ENCODE peak calls at places on chromosome 20, in six cellular contexts. One of them, this sample, is unnamed. For H3K4me1, the result is how much of the 10 kb centered on the place peaks cover.

GRCh38 chr20:34515484-34516037 is 661 bp upstream of the DYNLRB1 start:
- DNase-seq in Peyer's patch: peak
- DNase-seq in hepatocyte: peak
- DNase-seq in left ventricle myocardium inferior: peak
- DNase-seq in ovary: peak
- DNase-seq in psoas muscle: peak
- DNase-seq in this sample: peak

GRCh38 chr20:42565106-42565990 is 624.4 kb downstream of the PTPRT start:
- DNase-seq in Peyer's patch: no peak
- DNase-seq in hepatocyte: no peak
- DNase-seq in psoas muscle: no peak
- DNase-seq in ovary: no peak
- DNase-seq in left ventricle myocardium inferior: no peak
- DNase-seq in this sample: no peak

GRCh38 chr20:44370639-44371218 is 15.2 kb downstream of the HNF4A start:
- DNase-seq in ovary: no peak
- DNase-seq in left ventricle myocardium inferior: no peak
- DNase-seq in psoas muscle: no peak
- DNase-seq in hepatocyte: peak
- DNase-seq in Peyer's patch: peak
- DNase-seq in this sample: no peak

GRCh38 chr20:6381887-6382286 is 259.1 kb upstream of the FERMT1 start:
- DNase-seq in psoas muscle: no peak
- DNase-seq in ovary: no peak
- DNase-seq in Peyer's patch: no peak
- DNase-seq in left ventricle myocardium inferior: no peak
- DNase-seq in hepatocyte: peak
- DNase-seq in this sample: no peak

GRCh38 chr20:62524486-62524885 is 48.7 kb upstream of the GATA5 start:
- DNase-seq in Peyer's patch: no peak
- DNase-seq in left ventricle myocardium inferior: no peak
- DNase-seq in ovary: no peak
- DNase-seq in hepatocyte: peak
- DNase-seq in psoas muscle: no peak
- DNase-seq in this sample: no peak

GRCh38 chr20:44304383-44304782 is 6.6 kb downstream of the FITM2 start:
- DNase-seq in psoas muscle: no peak
- DNase-seq in hepatocyte: no peak
- DNase-seq in ovary: no peak
- DNase-seq in left ventricle myocardium inferior: no peak
- DNase-seq in Peyer's patch: no peak
- DNase-seq in this sample: no peak

GRCh38 chr20:23254034-23254433 is 96.6 kb upstream of the NXT1 start:
- DNase-seq in Peyer's patch: no peak
- DNase-seq in left ventricle myocardium inferior: no peak
- DNase-seq in psoas muscle: no peak
- DNase-seq in ovary: no peak
- DNase-seq in hepatocyte: no peak
- DNase-seq in this sample: no peak

GRCh38 chr20:25129428-25129827 is 47.5 kb upstream of the VSX1 start:
- DNase-seq in ovary: no peak
- DNase-seq in Peyer's patch: no peak
- DNase-seq in psoas muscle: no peak
- DNase-seq in left ventricle myocardium inferior: no peak
- DNase-seq in hepatocyte: no peak
- DNase-seq in this sample: no peak

GRCh38 chr20:36004045-36004444 is 35.7 kb downstream of the CNBD2 start:
- DNase-seq in hepatocyte: no peak
- DNase-seq in ovary: no peak
- DNase-seq in psoas muscle: no peak
- DNase-seq in Peyer's patch: no peak
- DNase-seq in left ventricle myocardium inferior: no peak
- DNase-seq in this sample: no peak

GRCh38 chr20:43844778-43845614 is 69.7 kb upstream of the TOX2 start:
- DNase-seq in left ventricle myocardium inferior: peak
- DNase-seq in Peyer's patch: no peak
- DNase-seq in ovary: no peak
- DNase-seq in psoas muscle: no peak
- DNase-seq in hepatocyte: peak
- DNase-seq in this sample: no peak

GRCh38 chr20:61868466-61869090 is 197.1 kb downstream of the TAF4 start:
- DNase-seq in psoas muscle: no peak
- DNase-seq in Peyer's patch: no peak
- DNase-seq in ovary: no peak
- DNase-seq in left ventricle myocardium inferior: no peak
- DNase-seq in hepatocyte: no peak
- DNase-seq in this sample: no peak

GRCh38 chr20:4973330-4974097 is 27.8 kb downstream of the SLC23A2 start:
- DNase-seq in Peyer's patch: peak
- DNase-seq in left ventricle myocardium inferior: peak
- DNase-seq in ovary: peak
- DNase-seq in psoas muscle: peak
- DNase-seq in hepatocyte: peak
- DNase-seq in this sample: peak

GRCh38 chr20:36875702-36876472 is at the start of gene TLDC2:
- DNase-seq in hepatocyte: peak
- DNase-seq in left ventricle myocardium inferior: no peak
- DNase-seq in psoas muscle: no peak
- DNase-seq in Peyer's patch: peak
- DNase-seq in ovary: no peak
- DNase-seq in this sample: peak

GRCh38 chr20:53736122-53736756 is 142.6 kb upstream of the ZNF217 start:
- DNase-seq in psoas muscle: no peak
- DNase-seq in left ventricle myocardium inferior: no peak
- DNase-seq in Peyer's patch: no peak
- DNase-seq in ovary: no peak
- DNase-seq in hepatocyte: no peak
- DNase-seq in this sample: no peak

GRCh38 chr20:53070714-53071392 is 98.7 kb downstream of the TSHZ2 start:
- DNase-seq in ovary: no peak
- DNase-seq in Peyer's patch: no peak
- DNase-seq in hepatocyte: no peak
- DNase-seq in psoas muscle: no peak
- DNase-seq in left ventricle myocardium inferior: no peak
- DNase-seq in this sample: no peak

GRCh38 chr20:5657190-5657872 is 92.9 kb upstream of the SHLD1 start:
- DNase-seq in Peyer's patch: peak
- DNase-seq in hepatocyte: peak
- DNase-seq in left ventricle myocardium inferior: peak
- DNase-seq in ovary: peak
- DNase-seq in psoas muscle: peak
- DNase-seq in this sample: peak

GRCh38 chr20:31705598-31706597 is 16.8 kb downstream of the BCL2L1 start:
- DNase-seq in Peyer's patch: no peak
- DNase-seq in hepatocyte: peak
- DNase-seq in left ventricle myocardium inferior: no peak
- DNase-seq in psoas muscle: no peak
- DNase-seq in ovary: no peak
- DNase-seq in this sample: no peak

GRCh38 chr20:62795023-62795761 is 1.1 kb upstream of the MRGBP start:
- DNase-seq in Peyer's patch: peak
- DNase-seq in left ventricle myocardium inferior: no peak
- DNase-seq in hepatocyte: peak
- DNase-seq in psoas muscle: peak
- DNase-seq in ovary: peak
- DNase-seq in this sample: peak

GRCh38 chr20:54366669-54367068 is 108.7 kb upstream of the DOK5 start:
- DNase-seq in left ventricle myocardium inferior: no peak
- DNase-seq in psoas muscle: no peak
- DNase-seq in Peyer's patch: no peak
- DNase-seq in hepatocyte: no peak
- DNase-seq in ovary: no peak
- DNase-seq in this sample: no peak

GRCh38 chr20:61853073-61854005 is 212.3 kb downstream of the TAF4 start:
- DNase-seq in left ventricle myocardium inferior: no peak
- DNase-seq in hepatocyte: no peak
- DNase-seq in Peyer's patch: no peak
- DNase-seq in ovary: no peak
- DNase-seq in psoas muscle: no peak
- DNase-seq in this sample: no peak

GRCh38 chr20:58246346-58246745 is 17.9 kb upstream of the ANKRD60 start:
- DNase-seq in psoas muscle: no peak
- DNase-seq in left ventricle myocardium inferior: no peak
- DNase-seq in ovary: no peak
- DNase-seq in Peyer's patch: no peak
- DNase-seq in hepatocyte: no peak
- DNase-seq in this sample: no peak
- TF ChIP-seq CTCF in psoas muscle: peak
- TF ChIP-seq CTCF in left ventricle myocardium inferior: peak
- TF ChIP-seq CTCF in ovary: peak
- TF ChIP-seq CTCF in Peyer's patch: no peak
- TF ChIP-seq CTCF in hepatocyte: peak
- TF ChIP-seq CTCF in this sample: no peak

DNA sequence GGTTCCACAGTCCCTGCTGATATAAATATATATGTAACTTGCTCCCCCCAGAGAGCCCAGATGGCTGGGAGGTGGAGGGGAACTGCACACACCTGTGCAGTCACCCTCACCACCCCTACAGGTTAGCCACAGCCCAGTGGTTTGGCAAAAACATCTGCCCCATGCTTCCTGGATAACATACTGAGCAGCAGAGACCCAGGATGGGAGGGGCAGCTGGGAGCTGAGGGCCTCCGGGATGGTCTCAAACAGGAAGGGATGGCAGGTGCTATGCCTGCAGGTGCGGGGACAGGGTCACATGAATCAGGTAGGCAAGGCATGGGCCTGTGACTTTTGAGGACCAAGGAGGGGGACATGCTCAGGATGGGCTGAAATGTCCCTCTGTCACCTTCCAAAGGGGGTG is 119.9 kb downstream of the SNX5 start:
- DNase-seq in Peyer's patch: no peak
- DNase-seq in psoas muscle: no peak
- DNase-seq in ovary: no peak
- DNase-seq in left ventricle myocardium inferior: no peak
- DNase-seq in hepatocyte: no peak
- DNase-seq in this sample: no peak
- H3K4me1 ChIP-seq in Peyer's patch: under half
- H3K4me1 ChIP-seq in psoas muscle: under half
- H3K4me1 ChIP-seq in ovary: under half
- H3K4me1 ChIP-seq in left ventricle myocardium inferior: half or more
- H3K4me1 ChIP-seq in hepatocyte: under half
- H3K4me1 ChIP-seq in this sample: under half

GRCh38 chr20:46013826-46014516 is 5.3 kb downstream of the MMP9 start:
- DNase-seq in left ventricle myocardium inferior: no peak
- DNase-seq in Peyer's patch: peak
- DNase-seq in ovary: peak
- DNase-seq in psoas muscle: no peak
- DNase-seq in hepatocyte: peak
- DNase-seq in this sample: peak
- H3K4me3 ChIP-seq in left ventricle myocardium inferior: peak
- H3K4me3 ChIP-seq in Peyer's patch: peak
- H3K4me3 ChIP-seq in ovary: no peak
- H3K4me3 ChIP-seq in psoas muscle: no peak
- H3K4me3 ChIP-seq in hepatocyte: peak
- H3K4me3 ChIP-seq in this sample: peak

GRCh38 chr20:17606001-17606400 is 36.1 kb downstream of the DSTN start:
- DNase-seq in psoas muscle: no peak
- DNase-seq in ovary: no peak
- DNase-seq in hepatocyte: no peak
- DNase-seq in left ventricle myocardium inferior: no peak
- DNase-seq in Peyer's patch: no peak
- DNase-seq in this sample: no peak
- TF ChIP-seq CTCF in psoas muscle: no peak
- TF ChIP-seq CTCF in ovary: no peak
- TF ChIP-seq CTCF in hepatocyte: no peak
- TF ChIP-seq CTCF in left ventricle myocardium inferior: no peak
- TF ChIP-seq CTCF in Peyer's patch: no peak
- TF ChIP-seq CTCF in this sample: no peak

GRCh38 chr20:48364688-48365421 is 462.9 kb downstream of the PREX1 start:
- DNase-seq in Peyer's patch: no peak
- DNase-seq in hepatocyte: no peak
- DNase-seq in psoas muscle: no peak
- DNase-seq in left ventricle myocardium inferior: no peak
- DNase-seq in ovary: no peak
- DNase-seq in this sample: no peak
- H3K4me1 ChIP-seq in Peyer's patch: under half
- H3K4me1 ChIP-seq in hepatocyte: under half
- H3K4me1 ChIP-seq in psoas muscle: under half
- H3K4me1 ChIP-seq in left ventricle myocardium inferior: under half
- H3K4me1 ChIP-seq in ovary: under half
- H3K4me1 ChIP-seq in this sample: under half

GRCh38 chr20:3808544-3808943 is 11.8 kb upstream of the AP5S1 start:
- DNase-seq in hepatocyte: no peak
- DNase-seq in psoas muscle: no peak
- DNase-seq in Peyer's patch: no peak
- DNase-seq in ovary: no peak
- DNase-seq in left ventricle myocardium inferior: no peak
- DNase-seq in this sample: no peak
- H3K4me3 ChIP-seq in hepatocyte: no peak
- H3K4me3 ChIP-seq in psoas muscle: peak
- H3K4me3 ChIP-seq in Peyer's patch: no peak
- H3K4me3 ChIP-seq in ovary: no peak
- H3K4me3 ChIP-seq in left ventricle myocardium inferior: peak
- H3K4me3 ChIP-seq in this sample: peak

DNA sequence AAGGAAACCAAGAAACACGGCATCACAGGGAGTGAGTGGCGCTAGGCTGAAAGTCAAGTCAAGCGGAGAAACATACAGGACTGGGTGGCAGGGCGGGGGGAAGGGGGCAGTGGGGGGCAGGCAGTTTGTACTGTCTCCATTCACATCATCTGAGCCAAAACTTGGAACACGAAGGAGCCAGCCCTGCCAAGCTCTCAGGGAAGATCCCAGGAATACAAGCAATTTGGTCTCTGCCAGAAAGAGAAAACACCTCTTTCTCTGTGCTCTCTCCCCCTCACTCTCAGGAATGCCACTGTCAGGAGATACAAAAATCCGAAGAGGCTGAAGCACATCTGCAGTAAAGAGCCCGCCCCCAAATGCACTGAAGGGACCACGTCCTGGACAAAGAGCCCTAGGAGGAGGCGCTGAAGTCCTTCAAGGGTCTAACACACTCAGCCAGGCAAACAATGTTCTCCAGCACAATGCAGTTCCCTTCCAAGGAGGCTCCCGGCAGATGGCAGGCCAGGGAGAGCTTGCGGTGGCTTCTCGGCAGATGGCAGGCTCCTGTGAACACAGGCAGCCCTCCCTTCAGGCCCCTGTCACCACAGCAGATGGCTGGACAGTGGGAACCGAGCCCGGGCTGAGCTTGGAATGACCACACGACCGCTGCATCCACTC is 90.0 kb downstream of the ATP9A start:
- DNase-seq in psoas muscle: peak
- DNase-seq in hepatocyte: no peak
- DNase-seq in left ventricle myocardium inferior: no peak
- DNase-seq in ovary: peak
- DNase-seq in Peyer's patch: no peak
- DNase-seq in this sample: no peak
- TF ChIP-seq CTCF in psoas muscle: no peak
- TF ChIP-seq CTCF in hepatocyte: no peak
- TF ChIP-seq CTCF in left ventricle myocardium inferior: no peak
- TF ChIP-seq CTCF in ovary: no peak
- TF ChIP-seq CTCF in Peyer's patch: no peak
- TF ChIP-seq CTCF in this sample: no peak